ENCODE peak calls at places on chromosomes 6 and 20, in nine cellular contexts. Q is body of pancreas, O is IMR-90, M is upper lobe of left lung, E is heart left ventricle, U is adrenal gland, H is GM12878, J is uterus, W is tibial nerve. L is an unnamed sample.

GRCh38 chr20:21309678-21310467 is 6.7 kb downstream of the XRN2 start:
- DNase-seq in Q (no peak), O (no peak), M (no peak), E (no peak), U (no peak), H (no peak), J (no peak), W (no peak), L (no peak)

GRCh38 chr6:118735320-118735719 is 83.9 kb upstream of the CEP85L start:
- DNase-seq in Q (no peak), O (no peak), M (no peak), E (no peak), U (no peak), H (no peak), J (no peak), W (no peak), L (no peak)

GRCh38 chr6:33976425-33977360 is 169.2 kb downstream of the GRM4 start:
- DNase-seq in Q (no peak), O (no peak), M (no peak), E (no peak), U (no peak), H (no peak), J (no peak), W (no peak), L (peak; percentile 32)

GRCh38 chr6:159036673-159037072 is 8.1 kb downstream of the TAGAP start:
- DNase-seq in Q (no peak), O (no peak), M (peak; percentile 52), E (no peak), U (no peak), H (no peak), J (no peak), W (no peak), L (no peak)

GRCh38 chr20:58612021-58612700 is 38.9 kb upstream of the STX16 start:
- DNase-seq in Q (no peak), O (no peak), M (peak; percentile 63), E (no peak), U (no peak), H (no peak), J (no peak), W (no peak), L (no peak)

GRCh38 chr6:15132854-15133670 is 112.8 kb upstream of the JARID2 start:
- DNase-seq in Q (no peak), O (peak; percentile 90), M (no peak), E (no peak), U (no peak), H (no peak), J (peak; percentile 19), W (no peak), L (peak; percentile 60)

GRCh38 chr20:40265872-40266533 is 423.0 kb downstream of the MAFB start:
- DNase-seq in Q (peak; percentile 37), O (no peak), M (no peak), E (no peak), U (peak; percentile 39), H (no peak), J (no peak), W (no peak), L (no peak)

GRCh38 chr6:47147836-47148344 is 105.8 kb upstream of the ADGRF1 start:
- DNase-seq in Q (no peak), O (no peak), M (no peak), E (no peak), U (no peak), H (no peak), J (no peak), W (no peak), L (no peak)

GRCh38 chr6:28803337-28803709 is 120.5 kb downstream of the TRIM27 start:
- DNase-seq in Q (no peak), O (no peak), M (no peak), E (no peak), U (no peak), H (no peak), J (no peak), W (no peak), L (no peak)

DNA sequence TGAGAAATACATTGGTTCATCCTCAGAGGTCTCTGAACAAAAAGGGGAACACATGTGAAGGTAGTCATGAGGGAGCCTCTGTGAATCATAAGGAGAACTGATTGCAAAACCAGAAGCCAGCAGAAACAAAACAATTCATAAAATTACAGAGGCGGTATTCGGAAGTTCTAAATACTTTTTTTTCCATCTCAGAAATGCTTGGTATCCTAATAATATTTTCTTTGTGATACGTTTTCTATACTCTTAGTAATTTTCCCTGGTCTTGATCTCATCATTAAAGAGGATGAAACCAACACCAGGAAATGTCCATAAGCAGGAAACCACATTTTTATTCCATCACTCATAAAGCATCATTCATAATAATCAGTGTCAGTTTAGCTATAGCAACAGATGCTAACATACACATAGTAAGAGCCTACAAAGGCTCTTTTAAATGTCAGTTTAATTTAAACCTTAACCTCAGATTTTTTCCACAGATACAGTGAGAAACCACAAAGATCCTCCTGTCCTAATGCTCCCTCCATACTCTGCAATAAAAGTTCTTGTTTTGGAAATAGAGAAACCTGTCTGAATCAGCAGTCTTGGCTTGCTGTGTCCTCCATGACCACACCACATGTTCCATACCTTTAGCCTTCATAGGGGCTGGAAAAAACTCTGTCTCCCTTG is 29.2 kb downstream of the SGK1 start:
- DNase-seq in Q (no peak), O (peak; percentile 94), M (no peak), E (no peak), U (no peak), H (no peak), J (no peak), W (peak; percentile 45), L (no peak)
- TF ChIP-seq POLR2A in Q (no peak), O (no peak), M (no peak), E (no peak), U (no peak), H (no peak), J (no peak), W (no peak), L (no peak)

GRCh38 chr6:85406641-85407075 is 43.2 kb upstream of the NT5E start:
- DNase-seq in Q (no peak), O (peak; percentile 65), M (no peak), E (no peak), U (no peak), H (no peak), J (no peak), W (no peak), L (no peak)
- H3K9me3 ChIP-seq in Q (no peaks in the 10 kb centered on the region), O (no peaks in the 10 kb centered on the region), M (no peaks in the 10 kb centered on the region), E (no peaks in the 10 kb centered on the region), U (no peaks in the 10 kb centered on the region), H (no peaks in the 10 kb centered on the region), J (no peaks in the 10 kb centered on the region), W (no peaks in the 10 kb centered on the region), L (no peaks in the 10 kb centered on the region)

DNA sequence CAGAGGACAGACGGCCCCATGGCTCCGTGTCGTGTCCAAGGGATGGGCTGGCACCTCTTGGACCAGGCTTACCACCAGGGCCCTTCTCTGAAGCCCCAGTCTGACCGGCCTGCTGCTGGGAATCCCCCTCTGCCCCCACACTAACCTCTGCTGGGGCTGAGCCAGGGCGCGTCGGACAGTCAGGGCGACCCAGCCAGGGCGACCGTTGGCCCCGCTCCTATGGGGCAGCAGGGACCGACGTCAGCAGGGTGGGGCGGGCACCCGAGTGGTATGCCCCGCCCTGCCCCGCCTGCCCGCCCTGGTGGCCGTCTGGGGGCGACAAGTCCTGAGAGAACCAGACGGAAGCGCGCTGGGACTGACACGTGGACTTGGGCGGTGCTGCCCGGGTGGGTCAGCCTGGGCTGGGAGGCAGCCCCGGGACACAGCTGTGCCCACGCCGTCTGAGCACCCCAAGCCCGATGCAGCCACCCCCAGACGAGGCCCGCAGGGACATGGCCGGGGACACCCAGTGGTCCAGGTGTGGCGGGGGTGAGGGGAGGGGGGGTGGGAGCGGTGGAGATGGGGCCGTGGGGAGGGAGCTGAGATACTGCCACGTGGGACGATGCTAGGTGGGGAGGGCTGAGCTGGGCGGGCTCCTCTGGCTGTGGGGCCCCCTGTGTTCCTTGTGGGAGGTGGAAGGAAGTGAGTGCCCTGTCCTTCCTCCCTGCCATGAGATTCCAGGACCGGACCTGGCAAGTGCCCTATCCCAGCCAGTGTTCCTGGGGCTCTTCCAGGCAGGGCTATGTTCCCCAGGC is at the start of gene SLC17A9:
- DNase-seq in Q (peak; percentile 46), O (peak; percentile 12), M (peak; percentile 95), E (peak; percentile 59), U (no peak), H (peak; percentile 37), J (peak; percentile 38), W (peak; percentile 34), L (peak; percentile 92)
- TF ChIP-seq CTCF in Q (peak; percentile 6), O (no peak), M (no peak), E (no peak), U (no peak), H (peak; percentile 24), J (no peak), W (no peak), L (no peak)

GRCh38 chr6:146543211-146543939 is at the start of gene RAB32:
- DNase-seq in Q (peak; percentile 91), O (peak; percentile 95), M (peak; percentile 99), E (peak; percentile 95), U (peak; percentile 95), H (no peak), J (peak; percentile 93), W (peak; percentile 80), L (peak; percentile 94)
- TF ChIP-seq POLR2A in Q (peak; percentile 59), O (peak; percentile 70), M (peak; percentile 91), E (peak; percentile 74), U (peak; percentile 74), H (no peak), J (peak; percentile 91), W (peak; percentile 96), L (peak; percentile 72)

GRCh38 chr6:106807946-106808611 is 166.4 kb downstream of the CD24 start:
- DNase-seq in Q (no peak), O (no peak), M (no peak), E (no peak), U (no peak), H (no peak), J (no peak), W (no peak), L (no peak)
- H3K9me3 ChIP-seq in Q (no peaks in the 10 kb centered on the region), O (peaks cover 7% of the 10 kb centered on the region), M (peaks cover 20% of the 10 kb centered on the region), E (no peaks in the 10 kb centered on the region), U (no peaks in the 10 kb centered on the region), H (peaks cover 3% of the 10 kb centered on the region), J (no peaks in the 10 kb centered on the region), W (no peaks in the 10 kb centered on the region), L (no peaks in the 10 kb centered on the region)

DNA sequence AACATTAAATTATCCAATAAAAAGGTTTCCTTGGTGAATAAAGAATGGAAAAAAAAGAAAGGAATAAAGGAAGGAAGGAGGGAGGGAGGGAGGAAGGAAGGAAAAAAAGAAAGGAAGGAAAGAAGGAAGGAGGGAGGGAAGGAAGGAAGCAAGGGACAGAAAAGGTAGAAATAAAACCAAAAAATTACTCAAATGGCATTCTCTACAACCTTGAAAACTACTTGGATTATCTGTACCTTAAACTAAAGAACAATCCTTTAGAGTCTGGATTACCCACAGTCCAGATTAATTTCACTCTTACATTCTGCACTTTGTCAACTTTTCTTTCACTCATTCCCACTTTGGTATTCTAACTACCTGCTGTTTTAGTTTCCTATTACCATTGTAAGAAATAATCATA is 361.8 kb upstream of the ADGRB3 start:
- DNase-seq in Q (no peak), O (no peak), M (no peak), E (no peak), U (no peak), H (no peak), J (no peak), W (no peak), L (no peak)
- TF ChIP-seq CTCF in Q (no peak), O (no peak), M (no peak), E (no peak), U (no peak), H (no peak), J (no peak), W (no peak), L (no peak)

GRCh38 chr6:45539124-45539523 is 161.4 kb upstream of the SUPT3H start:
- DNase-seq in Q (no peak), O (no peak), M (no peak), E (no peak), U (no peak), H (no peak), J (no peak), W (no peak), L (no peak)
- TF ChIP-seq POLR2A in Q (no peak), O (no peak), M (no peak), E (no peak), U (no peak), H (no peak), J (no peak), W (no peak), L (no peak)

GRCh38 chr6:168381726-168382458 is 59.1 kb upstream of the SMOC2 start:
- DNase-seq in Q (no peak), O (no peak), M (peak; percentile 74), E (no peak), U (no peak), H (no peak), J (no peak), W (no peak), L (peak; percentile 19)
- H3K9me3 ChIP-seq in Q (no peaks in the 10 kb centered on the region), O (peaks cover 69% of the 10 kb centered on the region), M (no peaks in the 10 kb centered on the region), E (no peaks in the 10 kb centered on the region), U (no peaks in the 10 kb centered on the region), H (peaks cover 8% of the 10 kb centered on the region), J (no peaks in the 10 kb centered on the region), W (no peaks in the 10 kb centered on the region), L (no peaks in the 10 kb centered on the region)